ENCODE peak calls at places on chromosomes 4 and X, in nine cellular contexts. C is ovary; V is HepG2; W is effector memory CD4-positive, alpha-beta T cell; I is colonic mucosa; T is tibial artery; E is left lung; U is thyroid gland; Y is PC-3. A is an unnamed sample. For H3K4me1 and H3K36me3, the result is how much of the 10 kb centered on the place peaks cover.

GRCh38 chrX:71440401-71440800 is 74.2 kb downstream of the TAF1 start:
- DNase-seq in C (no peak), V (no peak), W (no peak), I (no peak), T (no peak), E (no peak), U (no peak), Y (no peak), A (no peak)

GRCh38 chrX:68942141-68942540 is 113.3 kb downstream of the EFNB1 start:
- DNase-seq in C (no peak), V (no peak), W (no peak), I (peak), T (no peak), E (no peak), U (peak), Y (no peak), A (no peak)

GRCh38 chr4:55330241-55330640 is 15.8 kb upstream of the SRD5A3 start:
- DNase-seq in C (no peak), V (no peak), W (no peak), I (no peak), T (no peak), E (no peak), U (no peak), Y (peak), A (no peak)

GRCh38 chrX:118255921-118256320 is 90.0 kb upstream of the WDR44 start:
- DNase-seq in C (no peak), V (no peak), W (no peak), I (no peak), T (no peak), E (no peak), U (no peak), Y (no peak), A (no peak)

GRCh38 chr4:74738756-74739155 is 55.6 kb downstream of the BTC start:
- DNase-seq in C (no peak), V (no peak), W (no peak), I (no peak), T (no peak), E (no peak), U (no peak), Y (peak), A (no peak)

GRCh38 chrX:79270401-79270800 is 96.7 kb downstream of the ITM2A start:
- DNase-seq in C (no peak), V (no peak), W (peak), I (peak), T (peak), E (no peak), U (peak), Y (no peak), A (peak)

GRCh38 chrX:15043538-15043937 is 170.3 kb downstream of the MOSPD2 start:
- DNase-seq in C (no peak), V (no peak), W (no peak), I (no peak), T (no peak), E (no peak), U (no peak), Y (no peak), A (no peak)

GRCh38 chr4:104465620-104466019 is 29.1 kb downstream of the CXXC4 start:
- DNase-seq in C (no peak), V (no peak), W (no peak), I (no peak), T (no peak), E (no peak), U (no peak), Y (no peak), A (no peak)

GRCh38 chrX:68936608-68937007 is 107.8 kb downstream of the EFNB1 start:
- DNase-seq in C (no peak), V (no peak), W (no peak), I (no peak), T (no peak), E (no peak), U (no peak), Y (peak), A (no peak)

GRCh38 chr4:13704020-13704419 is 76.5 kb upstream of the BOD1L1 start:
- DNase-seq in C (no peak), V (no peak), W (no peak), I (peak), T (no peak), E (no peak), U (no peak), Y (no peak), A (no peak)

GRCh38 chrX:106007815-106008214 is 30.7 kb downstream of the SERPINA7 start:
- DNase-seq in C (no peak), V (peak), W (no peak), I (no peak), T (no peak), E (no peak), U (no peak), Y (no peak), A (no peak)

GRCh38 chrX:37986893-37987292 is 19.5 kb upstream of the SYTL5 start:
- DNase-seq in C (no peak), V (peak), W (no peak), I (no peak), T (no peak), E (no peak), U (no peak), Y (peak), A (no peak)

GRCh38 chr4:56914336-56914735 is 6.6 kb downstream of the REST start:
- DNase-seq in C (no peak), V (no peak), W (no peak), I (no peak), T (no peak), E (no peak), U (no peak), Y (no peak), A (no peak)

GRCh38 chr4:145805490-145805889 is 125.5 kb downstream of the C4orf51 start:
- DNase-seq in C (no peak), V (peak), W (no peak), I (no peak), T (no peak), E (no peak), U (no peak), Y (no peak), A (no peak)

GRCh38 chr4:48854395-48854683 is 23.5 kb downstream of the OCIAD1 start:
- DNase-seq in C (no peak), V (no peak), W (no peak), I (no peak), T (no peak), E (no peak), U (no peak), Y (no peak), A (no peak)

GRCh38 chr4:82479562-82479961 is 49.2 kb downstream of the ENOPH1 start:
- DNase-seq in C (no peak), V (no peak), W (no peak), I (no peak), T (no peak), E (no peak), U (no peak), Y (no peak), A (no peak)

GRCh38 chr4:2341261-2341841 is 77.1 kb downstream of the ZFYVE28 start:
- DNase-seq in C (peak), V (no peak), W (no peak), I (peak), T (peak), E (peak), U (no peak), Y (no peak), A (no peak)

GRCh38 chrX:21972046-21972445 is 31.5 kb downstream of the SMS start:
- DNase-seq in C (no peak), V (no peak), W (no peak), I (no peak), T (no peak), E (no peak), U (no peak), Y (no peak), A (no peak)

GRCh38 chrX:21974011-21974385 is 33.5 kb downstream of the SMS start:
- DNase-seq in C (no peak), V (no peak), W (no peak), I (peak), T (no peak), E (no peak), U (no peak), Y (peak), A (no peak)

GRCh38 chrX:21975242-21975641 is 34.7 kb downstream of the SMS start:
- DNase-seq in C (no peak), V (no peak), W (no peak), I (no peak), T (no peak), E (no peak), U (no peak), Y (no peak), A (no peak)

GRCh38 chrX:21972721-21973120 is 32.2 kb downstream of the SMS start:
- DNase-seq in C (no peak), V (no peak), W (peak), I (no peak), T (no peak), E (no peak), U (peak), Y (peak), A (peak)

GRCh38 chrX:21973321-21974010 is 33.0 kb downstream of the SMS start:
- DNase-seq in C (no peak), V (no peak), W (no peak), I (no peak), T (no peak), E (no peak), U (no peak), Y (peak), A (no peak)
- H3K4me3 ChIP-seq in C (no peak), V (no peak), W (no peak), I (no peak), T (no peak), E (no peak), U (no peak), Y (no peak), A (no peak)

GRCh38 chr4:7367361-7367760 is 67.4 kb downstream of the PSAPL1 start:
- DNase-seq in C (no peak), V (no peak), W (no peak), I (no peak), T (no peak), E (peak), U (no peak), Y (no peak), A (no peak)
- H3K4me1 ChIP-seq in C (under half), V (under half), W (under half), I (under half), T (under half), E (under half), U (under half), Y (under half), A (under half)

GRCh38 chrX:130032552-130032951 is 50.1 kb downstream of the BCORL1 start:
- DNase-seq in C (no peak), V (no peak), W (no peak), I (no peak), T (no peak), E (no peak), U (no peak), Y (no peak), A (no peak)
- H3K36me3 ChIP-seq in C (under half), V (under half), W (under half), I (under half), T (half or more), E (under half), U (under half), Y (under half), A (under half)

DNA sequence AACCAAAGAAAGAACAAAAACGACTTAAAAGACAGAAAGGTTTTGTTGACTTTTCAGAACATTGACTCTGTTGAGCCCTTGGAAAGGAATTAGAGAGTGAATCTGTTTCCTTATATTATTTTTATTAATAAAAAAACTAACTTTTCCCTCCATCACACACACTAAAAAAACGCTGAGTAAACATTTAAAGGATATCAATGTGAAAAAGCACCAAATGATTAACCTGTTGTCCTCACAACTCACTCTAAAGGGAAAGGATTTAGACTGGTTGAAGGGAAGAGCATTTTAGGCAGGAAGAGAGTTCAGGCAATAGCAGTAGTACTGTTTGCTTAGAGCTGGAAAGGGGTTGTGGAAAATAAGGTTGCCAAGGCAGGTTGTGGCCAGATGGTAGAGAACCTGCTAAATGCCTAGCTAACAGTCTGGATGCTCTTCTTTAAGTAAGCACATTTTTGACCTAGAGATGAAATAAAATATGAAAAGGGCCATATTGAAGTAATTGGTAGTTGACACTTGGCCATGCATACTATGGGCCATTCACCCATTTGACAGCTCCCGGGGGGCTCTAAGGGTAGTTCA is 98.0 kb upstream of the NDP start:
- DNase-seq in C (no peak), V (no peak), W (no peak), I (no peak), T (no peak), E (no peak), U (no peak), Y (no peak), A (no peak)
- H3K4me3 ChIP-seq in C (no peak), V (no peak), W (no peak), I (no peak), T (no peak), E (no peak), U (no peak), Y (peak), A (no peak)

DNA sequence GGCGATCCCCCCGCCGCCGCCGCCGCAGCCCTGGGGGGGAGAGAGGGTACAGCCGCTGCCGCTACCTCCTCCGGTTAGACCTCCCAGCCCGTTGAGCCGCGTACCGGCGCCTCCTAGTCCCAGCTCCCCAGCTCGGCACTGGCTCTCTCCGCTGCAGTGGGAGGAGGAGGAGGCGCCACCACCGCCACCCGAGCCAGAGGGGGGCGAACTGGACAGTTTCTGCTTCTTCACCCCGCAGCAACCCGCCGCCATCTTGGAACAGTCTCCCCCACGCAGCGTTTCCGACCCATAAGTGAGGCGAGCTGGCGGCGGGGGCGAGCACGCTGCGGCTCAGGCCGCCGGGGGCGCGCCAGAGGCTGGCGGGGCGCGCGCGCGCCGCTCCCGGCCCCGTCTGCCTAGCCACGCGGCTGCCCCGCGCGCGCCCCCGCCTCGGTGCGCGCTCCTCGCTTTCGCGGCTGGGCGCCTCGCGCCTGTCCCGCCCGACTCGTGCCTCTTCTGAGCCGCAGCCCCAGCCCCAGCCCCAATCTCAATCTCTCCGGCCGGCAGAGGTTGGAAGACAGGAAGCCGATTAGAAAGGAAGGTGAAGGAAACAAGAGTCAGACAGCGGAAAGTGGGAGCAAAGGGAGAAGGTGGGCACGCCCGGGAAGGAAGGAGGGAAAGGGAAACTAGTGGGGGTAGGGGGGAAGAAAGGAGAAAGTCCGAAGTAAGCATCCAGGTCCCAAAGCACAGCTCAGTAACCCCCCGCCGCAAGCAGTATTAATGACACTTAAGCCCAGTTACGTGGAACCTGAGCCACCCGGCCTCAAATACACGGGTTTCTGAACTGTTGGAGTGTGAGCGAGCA is at the start of gene AMMECR1:
- DNase-seq in C (peak), V (peak), W (peak), I (peak), T (peak), E (peak), U (peak), Y (peak), A (peak)
- H3K4me1 ChIP-seq in C (under half), V (under half), W (under half), I (under half), T (under half), E (under half), U (under half), Y (under half), A (under half)

GRCh38 chr4:88130544-88131305 is 27.7 kb downstream of the ABCG2 start:
- DNase-seq in C (no peak), V (no peak), W (no peak), I (no peak), T (no peak), E (no peak), U (no peak), Y (no peak), A (no peak)

GRCh38 chr4:88135362-88135663 is 23.1 kb downstream of the ABCG2 start:
- DNase-seq in C (no peak), V (no peak), W (no peak), I (no peak), T (no peak), E (no peak), U (no peak), Y (no peak), A (no peak)

GRCh38 chr4:88134536-88135361 is 23.7 kb downstream of the ABCG2 start:
- DNase-seq in C (no peak), V (no peak), W (no peak), I (peak), T (no peak), E (no peak), U (no peak), Y (no peak), A (no peak)

DNA sequence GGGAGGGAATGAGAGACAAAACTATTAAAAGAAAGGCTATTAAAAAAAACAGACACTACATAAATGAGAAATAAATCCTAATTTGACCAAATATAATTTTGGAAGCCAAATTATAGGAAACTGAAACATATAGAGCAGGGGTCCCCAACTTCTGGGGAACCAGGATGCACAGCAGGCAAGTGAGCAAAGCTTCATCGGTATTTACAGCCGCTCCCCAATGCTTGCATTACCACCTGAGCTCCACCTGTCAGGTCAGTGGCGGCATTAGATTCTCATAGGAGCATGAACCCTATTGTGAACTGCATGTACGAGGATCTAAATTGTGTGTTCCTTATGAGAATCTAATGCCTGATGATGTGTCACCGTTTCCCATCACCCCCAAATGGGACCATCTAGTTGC is 28.4 kb downstream of the ABCG2 start:
- DNase-seq in C (no peak), V (no peak), W (no peak), I (no peak), T (no peak), E (no peak), U (no peak), Y (no peak), A (no peak)
- H3K36me3 ChIP-seq in C (under half), V (under half), W (under half), I (under half), T (under half), E (under half), U (under half), Y (under half), A (under half)

GRCh38 chr4:88018471-88018870 is 11.0 kb downstream of the PKD2 start:
- DNase-seq in C (no peak), V (no peak), W (no peak), I (no peak), T (peak), E (peak), U (no peak), Y (no peak), A (no peak)
- H3K4me3 ChIP-seq in C (no peak), V (no peak), W (no peak), I (no peak), T (peak), E (no peak), U (no peak), Y (no peak), A (no peak)

DNA sequence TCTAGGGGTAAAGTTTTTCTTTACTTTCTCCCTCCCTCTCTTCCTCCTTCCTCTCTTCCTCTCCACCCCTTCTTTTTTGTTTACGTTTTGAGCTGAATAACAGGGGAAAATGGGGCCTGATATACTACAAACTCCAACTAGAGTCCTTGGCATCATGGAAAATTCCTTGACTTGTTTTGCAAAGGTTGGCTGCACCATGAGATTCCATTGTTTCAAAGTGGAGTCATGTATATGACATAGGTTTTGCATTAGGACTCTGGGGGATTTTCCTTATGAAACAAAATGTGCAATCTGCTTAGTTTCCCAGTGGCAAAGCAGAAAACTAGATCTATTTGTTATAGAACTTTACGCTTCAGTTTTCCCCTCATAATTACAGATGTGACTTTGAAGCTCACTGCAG is 233.5 kb upstream of the PGRMC2 start:
- DNase-seq in C (no peak), V (peak), W (no peak), I (no peak), T (no peak), E (no peak), U (no peak), Y (no peak), A (no peak)
- H3K4me1 ChIP-seq in C (under half), V (under half), W (under half), I (under half), T (half or more), E (under half), U (under half), Y (half or more), A (under half)